ENCODE peak calls at places on chromosomes 16 and 17, in ten cellular contexts. One of them, this sample, is unnamed.
A peak's percentile ranks its signal among the peaks of the same experiment; 100 is the strongest.

GRCh38 chr17:47829870-47830269 is 1.5 kb downstream of the MRPL10 start:
- DNase-seq in MM.1S: peak; percentile 29
- DNase-seq in stomach: no peak
- DNase-seq in adrenal gland: no peak
- DNase-seq in ovary: no peak
- DNase-seq in cardiac muscle cell: no peak
- DNase-seq in A549: no peak
- DNase-seq in left ventricle myocardium inferior: no peak
- DNase-seq in tibial nerve: no peak
- DNase-seq in hepatocyte: no peak
- DNase-seq in this sample: peak; percentile 45

GRCh38 chr17:81322271-81323082 is 27.4 kb upstream of the SLC38A10 start:
- DNase-seq in MM.1S: peak; percentile 41
- DNase-seq in stomach: no peak
- DNase-seq in adrenal gland: peak; percentile 64
- DNase-seq in ovary: no peak
- DNase-seq in cardiac muscle cell: no peak
- DNase-seq in A549: peak; percentile 89
- DNase-seq in left ventricle myocardium inferior: no peak
- DNase-seq in tibial nerve: no peak
- DNase-seq in hepatocyte: no peak
- DNase-seq in this sample: peak; percentile 32

GRCh38 chr16:82062645-82063058 is 27.6 kb downstream of the HSD17B2 start:
- DNase-seq in MM.1S: no peak
- DNase-seq in stomach: no peak
- DNase-seq in adrenal gland: no peak
- DNase-seq in ovary: no peak
- DNase-seq in cardiac muscle cell: no peak
- DNase-seq in A549: no peak
- DNase-seq in left ventricle myocardium inferior: no peak
- DNase-seq in tibial nerve: no peak
- DNase-seq in hepatocyte: peak; percentile 62
- DNase-seq in this sample: no peak

GRCh38 chr16:1938316-1938715 is 4.7 kb downstream of the MSRB1 start:
- DNase-seq in MM.1S: no peak
- DNase-seq in stomach: no peak
- DNase-seq in adrenal gland: no peak
- DNase-seq in ovary: no peak
- DNase-seq in cardiac muscle cell: no peak
- DNase-seq in A549: no peak
- DNase-seq in left ventricle myocardium inferior: no peak
- DNase-seq in tibial nerve: no peak
- DNase-seq in hepatocyte: no peak
- DNase-seq in this sample: no peak

GRCh38 chr17:34797724-34798123 is 163.5 kb downstream of the CCT6B start:
- DNase-seq in MM.1S: peak; percentile 32
- DNase-seq in stomach: no peak
- DNase-seq in adrenal gland: peak; percentile 28
- DNase-seq in ovary: no peak
- DNase-seq in cardiac muscle cell: peak; percentile 88
- DNase-seq in A549: peak; percentile 31
- DNase-seq in left ventricle myocardium inferior: no peak
- DNase-seq in tibial nerve: no peak
- DNase-seq in hepatocyte: peak; percentile 84
- DNase-seq in this sample: no peak

GRCh38 chr16:56700195-56700594 is 17.9 kb downstream of the MT1X start:
- DNase-seq in MM.1S: no peak
- DNase-seq in stomach: no peak
- DNase-seq in adrenal gland: no peak
- DNase-seq in ovary: no peak
- DNase-seq in cardiac muscle cell: no peak
- DNase-seq in A549: no peak
- DNase-seq in left ventricle myocardium inferior: no peak
- DNase-seq in tibial nerve: no peak
- DNase-seq in hepatocyte: no peak
- DNase-seq in this sample: no peak

GRCh38 chr17:2547176-2547575 is 35.5 kb upstream of the METTL16 start:
- DNase-seq in MM.1S: no peak
- DNase-seq in stomach: no peak
- DNase-seq in adrenal gland: peak; percentile 50
- DNase-seq in ovary: no peak
- DNase-seq in cardiac muscle cell: no peak
- DNase-seq in A549: peak; percentile 60
- DNase-seq in left ventricle myocardium inferior: no peak
- DNase-seq in tibial nerve: no peak
- DNase-seq in hepatocyte: peak; percentile 32
- DNase-seq in this sample: no peak

GRCh38 chr17:29138991-29139682 is 41.1 kb downstream of the MYO18A start:
- DNase-seq in MM.1S: peak; percentile 68
- DNase-seq in stomach: peak; percentile 46
- DNase-seq in adrenal gland: peak; percentile 64
- DNase-seq in ovary: no peak
- DNase-seq in cardiac muscle cell: no peak
- DNase-seq in A549: no peak
- DNase-seq in left ventricle myocardium inferior: peak; percentile 75
- DNase-seq in tibial nerve: no peak
- DNase-seq in hepatocyte: no peak
- DNase-seq in this sample: no peak

GRCh38 chr17:59357929-59358328 is 26.5 kb downstream of the YPEL2 start:
- DNase-seq in MM.1S: no peak
- DNase-seq in stomach: no peak
- DNase-seq in adrenal gland: peak; percentile 68
- DNase-seq in ovary: no peak
- DNase-seq in cardiac muscle cell: no peak
- DNase-seq in A549: no peak
- DNase-seq in left ventricle myocardium inferior: no peak
- DNase-seq in tibial nerve: no peak
- DNase-seq in hepatocyte: no peak
- DNase-seq in this sample: no peak

GRCh38 chr16:53417011-53417410 is 17.3 kb upstream of the RBL2 start:
- DNase-seq in MM.1S: no peak
- DNase-seq in stomach: no peak
- DNase-seq in adrenal gland: no peak
- DNase-seq in ovary: no peak
- DNase-seq in cardiac muscle cell: no peak
- DNase-seq in A549: no peak
- DNase-seq in left ventricle myocardium inferior: no peak
- DNase-seq in tibial nerve: no peak
- DNase-seq in hepatocyte: no peak
- DNase-seq in this sample: no peak

GRCh38 chr17:44655983-44656700 is at the start of gene MEIOC:
- DNase-seq in MM.1S: no peak
- DNase-seq in stomach: no peak
- DNase-seq in adrenal gland: no peak
- DNase-seq in ovary: no peak
- DNase-seq in cardiac muscle cell: peak; percentile 48
- DNase-seq in A549: peak; percentile 97
- DNase-seq in left ventricle myocardium inferior: no peak
- DNase-seq in tibial nerve: no peak
- DNase-seq in hepatocyte: peak; percentile 33
- DNase-seq in this sample: no peak

GRCh38 chr16:56744996-56745640 is 15.2 kb downstream of the NUP93 start:
- DNase-seq in MM.1S: no peak
- DNase-seq in stomach: no peak
- DNase-seq in adrenal gland: no peak
- DNase-seq in ovary: no peak
- DNase-seq in cardiac muscle cell: peak; percentile 90
- DNase-seq in A549: no peak
- DNase-seq in left ventricle myocardium inferior: no peak
- DNase-seq in tibial nerve: no peak
- DNase-seq in hepatocyte: peak; percentile 25
- DNase-seq in this sample: no peak

GRCh38 chr17:77959926-77960521 is 1.5 kb downstream of the TNRC6C start:
- DNase-seq in MM.1S: no peak
- DNase-seq in stomach: no peak
- DNase-seq in adrenal gland: no peak
- DNase-seq in ovary: no peak
- DNase-seq in cardiac muscle cell: peak; percentile 69
- DNase-seq in A549: no peak
- DNase-seq in left ventricle myocardium inferior: no peak
- DNase-seq in tibial nerve: no peak
- DNase-seq in hepatocyte: peak; percentile 11
- DNase-seq in this sample: no peak

GRCh38 chr17:16617481-16618060 is 36.1 kb downstream of the ZNF624 start:
- DNase-seq in MM.1S: no peak
- DNase-seq in stomach: no peak
- DNase-seq in adrenal gland: no peak
- DNase-seq in ovary: no peak
- DNase-seq in cardiac muscle cell: no peak
- DNase-seq in A549: no peak
- DNase-seq in left ventricle myocardium inferior: no peak
- DNase-seq in tibial nerve: no peak
- DNase-seq in hepatocyte: no peak
- DNase-seq in this sample: no peak

GRCh38 chr17:16623282-16623681 is 30.4 kb downstream of the ZNF624 start:
- DNase-seq in MM.1S: no peak
- DNase-seq in stomach: no peak
- DNase-seq in adrenal gland: no peak
- DNase-seq in ovary: no peak
- DNase-seq in cardiac muscle cell: no peak
- DNase-seq in A549: no peak
- DNase-seq in left ventricle myocardium inferior: no peak
- DNase-seq in tibial nerve: no peak
- DNase-seq in hepatocyte: no peak
- DNase-seq in this sample: no peak

DNA sequence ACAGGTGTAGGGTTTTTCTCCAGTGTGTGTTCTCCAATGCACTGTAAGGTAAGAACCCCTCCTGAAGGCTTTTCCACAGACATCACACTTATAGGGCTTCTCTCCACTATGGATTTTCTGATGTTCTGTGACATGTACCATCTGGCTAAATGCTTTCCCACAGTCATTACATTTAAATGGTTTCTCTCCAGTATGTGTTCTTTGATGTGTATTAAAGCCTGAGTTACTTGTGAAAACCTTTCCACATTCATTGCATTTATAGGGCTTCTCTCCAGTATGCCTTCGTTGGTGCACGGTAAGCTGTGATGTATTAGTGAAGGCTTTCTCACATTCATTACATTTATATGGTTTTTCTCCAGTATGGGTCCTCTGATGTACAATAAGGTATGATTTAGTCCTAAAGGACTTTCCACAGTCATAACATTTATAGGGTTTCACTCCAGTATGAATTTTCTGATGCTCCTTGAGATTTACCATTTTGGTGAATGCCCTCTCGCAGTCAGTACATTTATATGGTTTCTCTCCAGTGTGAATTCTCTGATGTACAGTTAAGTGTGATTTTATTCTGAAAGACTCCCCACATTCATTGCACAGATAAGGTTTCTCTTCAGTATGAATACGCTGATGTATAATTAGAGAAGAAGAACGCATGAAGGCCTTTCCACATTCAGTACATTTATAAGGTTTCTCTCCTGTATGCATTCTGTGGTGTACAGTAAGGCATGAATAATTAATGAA is 30.9 kb downstream of the ZNF624 start:
- DNase-seq in MM.1S: no peak
- DNase-seq in stomach: no peak
- DNase-seq in adrenal gland: no peak
- DNase-seq in ovary: no peak
- DNase-seq in cardiac muscle cell: no peak
- DNase-seq in A549: no peak
- DNase-seq in left ventricle myocardium inferior: no peak
- DNase-seq in tibial nerve: no peak
- DNase-seq in hepatocyte: no peak
- DNase-seq in this sample: no peak
- H3K9me3 ChIP-seq in MM.1S: no peaks in the 10 kb centered on the region
- H3K9me3 ChIP-seq in stomach: peaks cover 97% of the 10 kb centered on the region
- H3K9me3 ChIP-seq in adrenal gland: peaks cover 52% of the 10 kb centered on the region
- H3K9me3 ChIP-seq in ovary: peaks cover 3% of the 10 kb centered on the region
- H3K9me3 ChIP-seq in cardiac muscle cell: peaks cover 7% of the 10 kb centered on the region
- H3K9me3 ChIP-seq in A549: peaks cover 100% of the 10 kb centered on the region
- H3K9me3 ChIP-seq in left ventricle myocardium inferior: peaks cover 100% of the 10 kb centered on the region
- H3K9me3 ChIP-seq in tibial nerve: peaks cover 23% of the 10 kb centered on the region
- H3K9me3 ChIP-seq in hepatocyte: peaks cover 56% of the 10 kb centered on the region
- H3K9me3 ChIP-seq in this sample: peaks cover 43% of the 10 kb centered on the region

DNA sequence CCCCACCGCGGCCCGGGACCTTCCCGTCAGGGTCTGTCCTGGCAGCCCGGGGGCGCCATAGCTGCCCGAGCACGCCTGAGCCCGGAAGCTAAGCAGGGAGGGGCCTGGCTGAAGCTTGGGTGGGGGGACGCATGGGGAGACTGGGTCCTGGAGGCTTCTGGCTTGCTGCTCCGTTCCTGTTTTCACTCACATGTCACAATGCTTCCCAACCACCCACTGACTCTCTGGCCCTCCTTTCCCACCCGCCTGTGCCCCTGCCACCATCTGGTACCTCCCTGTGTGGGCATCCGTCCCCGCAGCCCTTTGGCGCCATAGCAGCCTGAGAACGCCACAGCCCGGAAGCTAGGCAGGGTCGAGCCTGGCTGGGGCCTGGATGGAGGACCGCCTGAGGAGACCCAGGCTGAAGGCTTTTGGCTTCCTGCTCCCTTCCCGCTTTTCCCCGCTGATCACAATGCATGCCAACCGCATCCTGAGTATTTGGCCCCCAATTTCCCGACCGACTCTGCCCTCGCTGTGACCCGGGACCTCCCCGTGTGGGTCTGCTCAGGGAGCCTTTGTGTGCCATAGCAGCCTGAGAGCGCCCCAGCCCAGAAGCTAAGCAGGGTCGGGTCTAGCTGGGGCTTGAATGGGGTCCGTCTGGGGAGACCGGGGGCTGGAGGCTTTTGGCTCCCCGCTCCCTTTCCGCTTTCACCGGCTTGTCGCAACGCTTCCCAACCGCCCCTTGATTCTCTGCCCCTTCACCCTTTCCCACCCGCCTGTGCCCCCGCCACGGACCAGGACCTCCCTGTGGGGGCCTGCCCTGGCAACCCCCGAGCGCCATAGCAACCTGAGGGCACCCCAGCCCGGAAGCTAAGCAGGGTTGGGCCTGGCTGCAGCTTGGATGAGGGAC is 2290.1 kb downstream of the TP53TG3F start:
- DNase-seq in MM.1S: no peak
- DNase-seq in stomach: no peak
- DNase-seq in adrenal gland: no peak
- DNase-seq in ovary: no peak
- DNase-seq in cardiac muscle cell: no peak
- DNase-seq in A549: no peak
- DNase-seq in left ventricle myocardium inferior: no peak
- DNase-seq in tibial nerve: no peak
- DNase-seq in hepatocyte: no peak
- DNase-seq in this sample: no peak
- H3K9me3 ChIP-seq in MM.1S: no peaks in the 10 kb centered on the region
- H3K9me3 ChIP-seq in stomach: peaks cover 93% of the 10 kb centered on the region
- H3K9me3 ChIP-seq in adrenal gland: no peaks in the 10 kb centered on the region
- H3K9me3 ChIP-seq in ovary: no peaks in the 10 kb centered on the region
- H3K9me3 ChIP-seq in cardiac muscle cell: no peaks in the 10 kb centered on the region
- H3K9me3 ChIP-seq in A549: no peaks in the 10 kb centered on the region
- H3K9me3 ChIP-seq in left ventricle myocardium inferior: no peaks in the 10 kb centered on the region
- H3K9me3 ChIP-seq in tibial nerve: no peaks in the 10 kb centered on the region
- H3K9me3 ChIP-seq in hepatocyte: no peaks in the 10 kb centered on the region
- H3K9me3 ChIP-seq in this sample: no peaks in the 10 kb centered on the region

GRCh38 chr16:35744716-35745115 is 2285.3 kb downstream of the TP53TG3F start:
- DNase-seq in MM.1S: no peak
- DNase-seq in stomach: no peak
- DNase-seq in adrenal gland: no peak
- DNase-seq in ovary: no peak
- DNase-seq in cardiac muscle cell: no peak
- DNase-seq in A549: no peak
- DNase-seq in left ventricle myocardium inferior: no peak
- DNase-seq in tibial nerve: no peak
- DNase-seq in hepatocyte: no peak
- DNase-seq in this sample: no peak
- H3K9me3 ChIP-seq in MM.1S: no peaks in the 10 kb centered on the region
- H3K9me3 ChIP-seq in stomach: peaks cover 45% of the 10 kb centered on the region
- H3K9me3 ChIP-seq in adrenal gland: no peaks in the 10 kb centered on the region
- H3K9me3 ChIP-seq in ovary: no peaks in the 10 kb centered on the region
- H3K9me3 ChIP-seq in cardiac muscle cell: no peaks in the 10 kb centered on the region
- H3K9me3 ChIP-seq in A549: no peaks in the 10 kb centered on the region
- H3K9me3 ChIP-seq in left ventricle myocardium inferior: peaks cover 7% of the 10 kb centered on the region
- H3K9me3 ChIP-seq in tibial nerve: no peaks in the 10 kb centered on the region
- H3K9me3 ChIP-seq in hepatocyte: no peaks in the 10 kb centered on the region
- H3K9me3 ChIP-seq in this sample: peaks cover 2% of the 10 kb centered on the region

GRCh38 chr17:70834039-70834438 is 664.7 kb downstream of the KCNJ2 start:
- DNase-seq in MM.1S: no peak
- DNase-seq in stomach: no peak
- DNase-seq in adrenal gland: no peak
- DNase-seq in ovary: no peak
- DNase-seq in cardiac muscle cell: no peak
- DNase-seq in A549: no peak
- DNase-seq in left ventricle myocardium inferior: no peak
- DNase-seq in tibial nerve: no peak
- DNase-seq in hepatocyte: no peak
- DNase-seq in this sample: no peak
- H3K9me3 ChIP-seq in MM.1S: no peaks in the 10 kb centered on the region
- H3K9me3 ChIP-seq in stomach: no peaks in the 10 kb centered on the region
- H3K9me3 ChIP-seq in adrenal gland: no peaks in the 10 kb centered on the region
- H3K9me3 ChIP-seq in ovary: no peaks in the 10 kb centered on the region
- H3K9me3 ChIP-seq in cardiac muscle cell: no peaks in the 10 kb centered on the region
- H3K9me3 ChIP-seq in A549: no peaks in the 10 kb centered on the region
- H3K9me3 ChIP-seq in left ventricle myocardium inferior: no peaks in the 10 kb centered on the region
- H3K9me3 ChIP-seq in tibial nerve: no peaks in the 10 kb centered on the region
- H3K9me3 ChIP-seq in hepatocyte: no peaks in the 10 kb centered on the region
- H3K9me3 ChIP-seq in this sample: peaks cover 2% of the 10 kb centered on the region